ENCODE peak calls at places on chromosomes 12 and 14, in six cellular contexts. One of them, this sample, is unnamed.

GRCh38 chr14:61478971-61479473 is 157.6 kb downstream of the PRKCH start:
- DNase-seq in DND-41: no peak
- DNase-seq in neuronal stem cell: no peak
- DNase-seq in CD4-positive, CD25-positive, alpha-beta regulatory T cell: no peak
- DNase-seq in psoas muscle: no peak
- DNase-seq in SJSA1: no peak
- DNase-seq in this sample: no peak

GRCh38 chr12:52055781-52056711 is 4.8 kb downstream of the NR4A1 start:
- DNase-seq in DND-41: no peak
- DNase-seq in neuronal stem cell: no peak
- DNase-seq in CD4-positive, CD25-positive, alpha-beta regulatory T cell: no peak
- DNase-seq in psoas muscle: no peak
- DNase-seq in SJSA1: no peak
- DNase-seq in this sample: no peak

GRCh38 chr14:64728106-64728505 is 23.9 kb downstream of the PLEKHG3 start:
- DNase-seq in DND-41: no peak
- DNase-seq in neuronal stem cell: no peak
- DNase-seq in CD4-positive, CD25-positive, alpha-beta regulatory T cell: no peak
- DNase-seq in psoas muscle: no peak
- DNase-seq in SJSA1: no peak
- DNase-seq in this sample: no peak

GRCh38 chr12:109436181-109436546 is 40.9 kb downstream of the KCTD10 start:
- DNase-seq in DND-41: no peak
- DNase-seq in neuronal stem cell: no peak
- DNase-seq in CD4-positive, CD25-positive, alpha-beta regulatory T cell: no peak
- DNase-seq in psoas muscle: no peak
- DNase-seq in SJSA1: no peak
- DNase-seq in this sample: no peak

GRCh38 chr14:81427348-81428058 is 27.4 kb upstream of the STON2 start:
- DNase-seq in DND-41: no peak
- DNase-seq in neuronal stem cell: no peak
- DNase-seq in CD4-positive, CD25-positive, alpha-beta regulatory T cell: no peak
- DNase-seq in psoas muscle: peak
- DNase-seq in SJSA1: no peak
- DNase-seq in this sample: no peak

GRCh38 chr12:132804426-132804861 is 24.2 kb downstream of the GOLGA3 start:
- DNase-seq in DND-41: no peak
- DNase-seq in neuronal stem cell: no peak
- DNase-seq in CD4-positive, CD25-positive, alpha-beta regulatory T cell: no peak
- DNase-seq in psoas muscle: no peak
- DNase-seq in SJSA1: no peak
- DNase-seq in this sample: no peak

GRCh38 chr12:114783176-114783575 is 99.2 kb upstream of the TBX3 start:
- DNase-seq in DND-41: no peak
- DNase-seq in neuronal stem cell: no peak
- DNase-seq in CD4-positive, CD25-positive, alpha-beta regulatory T cell: no peak
- DNase-seq in psoas muscle: no peak
- DNase-seq in SJSA1: peak
- DNase-seq in this sample: no peak

GRCh38 chr12:88897723-88898122 is 317.5 kb upstream of the KITLG start:
- DNase-seq in DND-41: no peak
- DNase-seq in neuronal stem cell: no peak
- DNase-seq in CD4-positive, CD25-positive, alpha-beta regulatory T cell: no peak
- DNase-seq in psoas muscle: no peak
- DNase-seq in SJSA1: no peak
- DNase-seq in this sample: no peak

GRCh38 chr14:70280931-70281330 is 78.6 kb downstream of the COX16 start:
- DNase-seq in DND-41: no peak
- DNase-seq in neuronal stem cell: no peak
- DNase-seq in CD4-positive, CD25-positive, alpha-beta regulatory T cell: no peak
- DNase-seq in psoas muscle: no peak
- DNase-seq in SJSA1: no peak
- DNase-seq in this sample: no peak

GRCh38 chr14:99768381-99768780 is 24.8 kb upstream of the EML1 start:
- DNase-seq in DND-41: no peak
- DNase-seq in neuronal stem cell: no peak
- DNase-seq in CD4-positive, CD25-positive, alpha-beta regulatory T cell: no peak
- DNase-seq in psoas muscle: no peak
- DNase-seq in SJSA1: no peak
- DNase-seq in this sample: no peak

GRCh38 chr14:79809849-79810612 is 401.3 kb downstream of the DIO2 start:
- DNase-seq in DND-41: peak
- DNase-seq in neuronal stem cell: peak
- DNase-seq in CD4-positive, CD25-positive, alpha-beta regulatory T cell: no peak
- DNase-seq in psoas muscle: no peak
- DNase-seq in SJSA1: peak
- DNase-seq in this sample: no peak

GRCh38 chr12:1533205-1533601 is 61.2 kb downstream of the FBXL14 start:
- DNase-seq in DND-41: no peak
- DNase-seq in neuronal stem cell: no peak
- DNase-seq in CD4-positive, CD25-positive, alpha-beta regulatory T cell: no peak
- DNase-seq in psoas muscle: no peak
- DNase-seq in SJSA1: no peak
- DNase-seq in this sample: no peak

GRCh38 chr12:57983858-57984505 is 42.6 kb downstream of the ATP23 start:
- DNase-seq in DND-41: no peak
- DNase-seq in neuronal stem cell: no peak
- DNase-seq in CD4-positive, CD25-positive, alpha-beta regulatory T cell: no peak
- DNase-seq in psoas muscle: no peak
- DNase-seq in SJSA1: no peak
- DNase-seq in this sample: no peak

GRCh38 chr14:99873653-99874052 is 80.4 kb downstream of the EML1 start:
- DNase-seq in DND-41: no peak
- DNase-seq in neuronal stem cell: no peak
- DNase-seq in CD4-positive, CD25-positive, alpha-beta regulatory T cell: no peak
- DNase-seq in psoas muscle: no peak
- DNase-seq in SJSA1: no peak
- DNase-seq in this sample: no peak

GRCh38 chr14:95564060-95564459 is 29.2 kb downstream of the GLRX5 start:
- DNase-seq in DND-41: no peak
- DNase-seq in neuronal stem cell: no peak
- DNase-seq in CD4-positive, CD25-positive, alpha-beta regulatory T cell: no peak
- DNase-seq in psoas muscle: peak
- DNase-seq in SJSA1: no peak
- DNase-seq in this sample: no peak

GRCh38 chr12:123200414-123200813 is 32.5 kb downstream of the MPHOSPH9 start:
- DNase-seq in DND-41: no peak
- DNase-seq in neuronal stem cell: no peak
- DNase-seq in CD4-positive, CD25-positive, alpha-beta regulatory T cell: no peak
- DNase-seq in psoas muscle: no peak
- DNase-seq in SJSA1: no peak
- DNase-seq in this sample: no peak

GRCh38 chr12:124804011-124804621 is 59.5 kb downstream of the SCARB1 start:
- DNase-seq in DND-41: peak
- DNase-seq in neuronal stem cell: no peak
- DNase-seq in CD4-positive, CD25-positive, alpha-beta regulatory T cell: no peak
- DNase-seq in psoas muscle: peak
- DNase-seq in SJSA1: no peak
- DNase-seq in this sample: no peak

GRCh38 chr14:84225243-84225642 is 1304.7 kb upstream of the FLRT2 start:
- DNase-seq in DND-41: no peak
- DNase-seq in neuronal stem cell: no peak
- DNase-seq in CD4-positive, CD25-positive, alpha-beta regulatory T cell: no peak
- DNase-seq in psoas muscle: no peak
- DNase-seq in SJSA1: no peak
- DNase-seq in this sample: no peak

GRCh38 chr12:47591387-47591786 is 114.4 kb downstream of the RPAP3 start:
- DNase-seq in DND-41: no peak
- DNase-seq in neuronal stem cell: no peak
- DNase-seq in CD4-positive, CD25-positive, alpha-beta regulatory T cell: no peak
- DNase-seq in psoas muscle: no peak
- DNase-seq in SJSA1: no peak
- DNase-seq in this sample: no peak

GRCh38 chr12:12022306-12022931 is 48.3 kb upstream of the BCL2L14 start:
- DNase-seq in DND-41: no peak
- DNase-seq in neuronal stem cell: no peak
- DNase-seq in CD4-positive, CD25-positive, alpha-beta regulatory T cell: no peak
- DNase-seq in psoas muscle: no peak
- DNase-seq in SJSA1: no peak
- DNase-seq in this sample: no peak

GRCh38 chr14:96252323-96253052 is 3.5 kb upstream of the BDKRB1 start:
- DNase-seq in DND-41: no peak
- DNase-seq in neuronal stem cell: no peak
- DNase-seq in CD4-positive, CD25-positive, alpha-beta regulatory T cell: no peak
- DNase-seq in psoas muscle: no peak
- DNase-seq in SJSA1: no peak
- DNase-seq in this sample: no peak

GRCh38 chr12:56716458-56716857 is 8.6 kb downstream of the NACA start:
- DNase-seq in DND-41: no peak
- DNase-seq in neuronal stem cell: no peak
- DNase-seq in CD4-positive, CD25-positive, alpha-beta regulatory T cell: no peak
- DNase-seq in psoas muscle: no peak
- DNase-seq in SJSA1: no peak
- DNase-seq in this sample: no peak

GRCh38 chr14:68694516-68695235 is 98.2 kb downstream of the ZFP36L1 start:
- DNase-seq in DND-41: no peak
- DNase-seq in neuronal stem cell: no peak
- DNase-seq in CD4-positive, CD25-positive, alpha-beta regulatory T cell: no peak
- DNase-seq in psoas muscle: no peak
- DNase-seq in SJSA1: no peak
- DNase-seq in this sample: no peak

GRCh38 chr14:68695871-68696665 is 96.8 kb downstream of the ZFP36L1 start:
- DNase-seq in DND-41: no peak
- DNase-seq in neuronal stem cell: no peak
- DNase-seq in CD4-positive, CD25-positive, alpha-beta regulatory T cell: no peak
- DNase-seq in psoas muscle: no peak
- DNase-seq in SJSA1: no peak
- DNase-seq in this sample: no peak

GRCh38 chr14:68696721-68697495 is 96.0 kb downstream of the ZFP36L1 start:
- DNase-seq in DND-41: no peak
- DNase-seq in neuronal stem cell: no peak
- DNase-seq in CD4-positive, CD25-positive, alpha-beta regulatory T cell: no peak
- DNase-seq in psoas muscle: no peak
- DNase-seq in SJSA1: no peak
- DNase-seq in this sample: no peak

GRCh38 chr14:68693926-68694325 is 98.9 kb downstream of the ZFP36L1 start:
- DNase-seq in DND-41: no peak
- DNase-seq in neuronal stem cell: no peak
- DNase-seq in CD4-positive, CD25-positive, alpha-beta regulatory T cell: no peak
- DNase-seq in psoas muscle: no peak
- DNase-seq in SJSA1: no peak
- DNase-seq in this sample: no peak

DNA sequence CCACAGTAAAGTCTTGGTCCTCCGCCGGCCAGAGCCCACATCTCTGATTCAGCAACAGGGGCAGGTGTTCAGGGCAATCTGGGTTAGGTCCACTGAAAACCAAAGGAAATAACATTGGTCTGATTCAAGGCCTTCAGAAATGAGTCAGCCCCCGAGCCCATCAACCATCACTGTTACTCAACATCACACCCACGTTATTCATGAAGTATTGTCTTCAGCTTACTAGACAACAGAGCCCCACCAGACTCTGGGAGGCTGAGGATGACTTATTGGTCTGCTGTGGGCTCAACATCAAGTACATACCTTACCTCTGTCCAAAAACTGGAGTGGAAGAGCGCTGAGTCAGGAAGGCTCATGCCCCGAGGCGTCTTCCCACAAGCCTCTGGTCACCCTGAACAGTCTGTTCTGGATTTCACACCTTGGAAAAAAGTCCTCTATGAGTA is 97.5 kb downstream of the ZFP36L1 start:
- DNase-seq in DND-41: no peak
- DNase-seq in neuronal stem cell: no peak
- DNase-seq in CD4-positive, CD25-positive, alpha-beta regulatory T cell: no peak
- DNase-seq in psoas muscle: peak
- DNase-seq in SJSA1: peak
- DNase-seq in this sample: peak
- H3K27ac ChIP-seq in DND-41: no peak
- H3K27ac ChIP-seq in neuronal stem cell: no peak
- H3K27ac ChIP-seq in CD4-positive, CD25-positive, alpha-beta regulatory T cell: no peak
- H3K27ac ChIP-seq in psoas muscle: peak
- H3K27ac ChIP-seq in SJSA1: peak
- H3K27ac ChIP-seq in this sample: peak

DNA sequence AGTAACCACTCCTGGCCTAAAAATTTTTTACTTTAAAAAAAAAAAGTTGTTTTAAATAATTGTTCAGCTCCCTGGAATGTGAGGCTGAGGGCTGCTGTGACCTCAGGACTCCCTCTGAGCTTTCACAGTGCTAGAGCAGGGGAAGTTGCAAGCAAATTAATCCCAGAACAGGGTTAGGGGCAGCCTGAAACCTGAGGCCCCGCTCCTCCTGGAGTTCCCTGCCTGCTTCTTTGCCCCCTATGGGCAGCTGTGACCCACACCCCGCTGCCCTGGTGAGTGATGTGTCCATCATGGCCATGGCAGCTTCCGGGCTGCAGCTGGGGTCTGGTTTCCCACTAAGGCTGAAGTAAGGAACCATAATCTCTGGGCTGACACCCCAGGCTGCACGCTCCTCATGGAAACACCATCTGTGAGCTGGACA is 9.5 kb downstream of the RITA1 start:
- DNase-seq in DND-41: no peak
- DNase-seq in neuronal stem cell: no peak
- DNase-seq in CD4-positive, CD25-positive, alpha-beta regulatory T cell: no peak
- DNase-seq in psoas muscle: no peak
- DNase-seq in SJSA1: peak
- DNase-seq in this sample: no peak
- H3K27ac ChIP-seq in DND-41: no peak
- H3K27ac ChIP-seq in neuronal stem cell: no peak
- H3K27ac ChIP-seq in CD4-positive, CD25-positive, alpha-beta regulatory T cell: no peak
- H3K27ac ChIP-seq in psoas muscle: peak
- H3K27ac ChIP-seq in SJSA1: peak
- H3K27ac ChIP-seq in this sample: peak

DNA sequence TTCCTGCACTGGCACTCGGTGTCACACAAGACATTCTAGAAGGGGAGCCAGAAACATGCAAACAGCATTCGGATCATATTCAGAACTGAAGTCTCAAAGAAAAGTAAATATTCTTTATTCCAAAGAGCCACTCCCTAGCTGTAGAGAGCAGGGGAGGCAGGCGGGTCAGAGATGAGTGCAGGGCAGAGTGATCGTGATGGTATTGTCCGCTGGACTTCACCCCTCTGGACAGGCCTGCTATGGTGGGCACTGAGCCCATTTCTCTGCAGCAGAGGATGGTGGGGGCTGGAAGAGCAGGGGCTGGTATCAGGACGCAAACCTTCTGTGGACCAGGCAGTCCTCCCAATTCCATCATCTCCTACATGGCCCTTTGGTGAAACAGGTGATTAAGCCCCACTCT is 25.6 kb downstream of the IRF2BPL start:
- DNase-seq in DND-41: no peak
- DNase-seq in neuronal stem cell: no peak
- DNase-seq in CD4-positive, CD25-positive, alpha-beta regulatory T cell: no peak
- DNase-seq in psoas muscle: no peak
- DNase-seq in SJSA1: no peak
- DNase-seq in this sample: no peak
- H3K27ac ChIP-seq in DND-41: no peak
- H3K27ac ChIP-seq in neuronal stem cell: no peak
- H3K27ac ChIP-seq in CD4-positive, CD25-positive, alpha-beta regulatory T cell: no peak
- H3K27ac ChIP-seq in psoas muscle: no peak
- H3K27ac ChIP-seq in SJSA1: no peak
- H3K27ac ChIP-seq in this sample: no peak

DNA sequence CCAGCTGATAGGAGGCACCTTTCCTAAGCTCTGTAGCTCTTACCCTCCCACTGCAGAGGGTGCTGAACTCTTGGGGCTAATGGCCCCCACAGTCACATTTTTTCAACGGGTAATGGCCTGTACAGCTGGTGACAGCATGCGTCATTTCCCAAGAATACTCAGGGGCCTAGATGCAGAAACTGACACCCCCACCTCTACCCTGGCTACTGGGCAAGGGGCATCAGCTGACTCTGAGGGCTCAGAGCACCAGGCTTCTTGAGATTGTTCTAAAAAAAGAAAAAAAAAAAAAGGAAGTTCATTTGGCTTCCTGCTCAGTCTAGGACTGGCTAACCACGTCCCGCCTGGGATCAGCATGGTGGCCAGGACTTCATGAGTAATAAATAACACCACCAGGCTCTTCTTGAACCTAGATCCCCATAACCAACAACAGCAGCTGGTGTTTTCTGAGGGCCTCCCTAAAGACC is 35.2 kb downstream of the ZFP36L1 start:
- DNase-seq in DND-41: peak
- DNase-seq in neuronal stem cell: no peak
- DNase-seq in CD4-positive, CD25-positive, alpha-beta regulatory T cell: no peak
- DNase-seq in psoas muscle: peak
- DNase-seq in SJSA1: no peak
- DNase-seq in this sample: no peak
- H3K27ac ChIP-seq in DND-41: no peak
- H3K27ac ChIP-seq in neuronal stem cell: no peak
- H3K27ac ChIP-seq in CD4-positive, CD25-positive, alpha-beta regulatory T cell: no peak
- H3K27ac ChIP-seq in psoas muscle: peak
- H3K27ac ChIP-seq in SJSA1: no peak
- H3K27ac ChIP-seq in this sample: no peak

This sample was measured in AG04450.